ENCODE peak calls at places on chromosomes 12 and 14, in six cellular contexts. C is fibroblast of the aortic adventitia, J is epithelial cell of proximal tubule, A is PC-9, T is lower leg skin, D is uterus. Z is an unnamed sample.

GRCh38 chr14:25049127-25049558 is 804 bp downstream of the STXBP6 start:
- DNase-seq in T (peak), J (no peak), A (no peak), D (no peak), C (peak), Z (no peak)

GRCh38 chr14:92729632-92730358 is 18.6 kb downstream of the LGMN start:
- DNase-seq in C (peak), T (no peak), J (peak), D (no peak), A (peak), Z (no peak)

GRCh38 chr14:77302926-77303325 is 17.8 kb downstream of the POMT2 start:
- DNase-seq in J (no peak), D (no peak), T (no peak), A (peak), C (peak), Z (no peak)

GRCh38 chr12:127987199-127987901 is 279.6 kb upstream of the TMEM132C start:
- DNase-seq in J (no peak), D (no peak), A (no peak), T (no peak), C (peak), Z (no peak)

GRCh38 chr12:109610523-109610922 is 36.9 kb downstream of the MVK start:
- DNase-seq in D (no peak), C (no peak), J (no peak), T (no peak), A (no peak), Z (no peak)

GRCh38 chr14:22475381-22475780 is 113.6 kb downstream of the DAD1 start:
- DNase-seq in A (no peak), J (no peak), D (no peak), C (no peak), T (no peak), Z (no peak)

GRCh38 chr12:12606793-12607589 is 4.7 kb upstream of the CREBL2 start:
- DNase-seq in A (peak), D (no peak), T (no peak), C (peak), J (peak), Z (no peak)

GRCh38 chr14:69459122-69459521 is 25.4 kb upstream of the PLEKHD1 start:
- DNase-seq in C (no peak), J (no peak), A (no peak), D (no peak), T (no peak), Z (no peak)

GRCh38 chr12:57765698-57766463 is 997 bp downstream of the CYP27B1 start:
- DNase-seq in J (no peak), T (no peak), A (no peak), D (no peak), C (no peak), Z (no peak)

GRCh38 chr12:116015525-116015924 is 262.0 kb downstream of the MED13L start:
- DNase-seq in T (no peak), C (peak), J (no peak), A (no peak), D (no peak), Z (no peak)

GRCh38 chr14:22163051-22163450 is 426.0 kb downstream of the DAD1 start:
- DNase-seq in A (no peak), J (no peak), D (no peak), C (no peak), T (no peak), Z (no peak)

GRCh38 chr14:101865288-101865687 is 99.1 kb upstream of the DYNC1H1 start:
- DNase-seq in A (no peak), D (no peak), J (peak), C (no peak), T (no peak), Z (no peak)

GRCh38 chr14:69191340-69192111 is at the start of gene EXD2:
- DNase-seq in A (peak), T (peak), C (peak), D (peak), J (peak), Z (peak)

GRCh38 chr12:51480978-51481377 is 56.3 kb downstream of the SLC4A8 start:
- DNase-seq in C (no peak), A (no peak), T (no peak), J (no peak), D (no peak), Z (no peak)

GRCh38 chr14:102749833-102750775 is 27.1 kb upstream of the TRAF3 start:
- DNase-seq in J (no peak), D (no peak), A (no peak), T (no peak), C (no peak), Z (no peak)

GRCh38 chr12:21975293-21975692 is 34.1 kb upstream of the ABCC9 start:
- DNase-seq in J (no peak), C (no peak), A (no peak), T (no peak), D (no peak), Z (no peak)

GRCh38 chr12:69821441-69822204 is 3.4 kb upstream of the MYRFL start:
- DNase-seq in A (no peak), C (peak), J (no peak), T (no peak), D (no peak), Z (no peak)

GRCh38 chr12:1918875-1919236 is 404 bp upstream of the CACNA2D4 start:
- DNase-seq in A (no peak), T (peak), J (no peak), D (no peak), C (no peak), Z (no peak)

GRCh38 chr12:3655331-3655900 is 97.5 kb downstream of the CRACR2A start:
- DNase-seq in T (peak), D (no peak), J (no peak), A (no peak), C (peak), Z (no peak)

GRCh38 chr14:81784084-81784483 is 250.4 kb upstream of the SEL1L start:
- DNase-seq in T (no peak), A (no peak), D (no peak), C (no peak), J (no peak), Z (no peak)

GRCh38 chr12:91367234-91367849 is 184.7 kb upstream of the DCN start:
- DNase-seq in A (no peak), C (peak), T (no peak), D (no peak), J (no peak), Z (no peak)

GRCh38 chr14:83004456-83005006 is 1470.9 kb upstream of the SEL1L start:
- DNase-seq in J (no peak), C (no peak), T (no peak), A (no peak), D (no peak), Z (no peak)

GRCh38 chr12:69523433-69524330 is 53.5 kb downstream of the FRS2 start:
- DNase-seq in D (no peak), T (no peak), A (no peak), J (no peak), C (no peak), Z (no peak)

GRCh38 chr12:29640589-29641345 is 143.0 kb downstream of the TMTC1 start:
- DNase-seq in J (no peak), D (peak), T (no peak), C (peak), A (peak), Z (no peak)

GRCh38 chr14:60515244-60515695 is 6.3 kb downstream of the SIX6 start:
- DNase-seq in A (no peak), D (no peak), C (no peak), J (no peak), T (no peak), Z (no peak)

GRCh38 chr14:29243355-29243754 is 476.8 kb downstream of the FOXG1 start:
- DNase-seq in C (peak), A (no peak), D (no peak), J (peak), T (no peak), Z (no peak)

GRCh38 chr12:9378430-9378835 is 170.2 kb upstream of the PZP start:
- DNase-seq in D (no peak), A (no peak), T (no peak), C (no peak), J (no peak), Z (no peak)
- TF ChIP-seq CTCF in D (no peak), A (peak), T (no peak), C (peak), J (peak), Z (peak)

GRCh38 chr12:105466901-105467598 is 136.6 kb downstream of the C12orf75 start:
- DNase-seq in A (no peak), C (no peak), T (no peak), J (no peak), D (no peak), Z (no peak)
- H3K4me3 ChIP-seq in A (no peak), C (no peak), T (no peak), J (no peak), D (no peak), Z (no peak)

DNA sequence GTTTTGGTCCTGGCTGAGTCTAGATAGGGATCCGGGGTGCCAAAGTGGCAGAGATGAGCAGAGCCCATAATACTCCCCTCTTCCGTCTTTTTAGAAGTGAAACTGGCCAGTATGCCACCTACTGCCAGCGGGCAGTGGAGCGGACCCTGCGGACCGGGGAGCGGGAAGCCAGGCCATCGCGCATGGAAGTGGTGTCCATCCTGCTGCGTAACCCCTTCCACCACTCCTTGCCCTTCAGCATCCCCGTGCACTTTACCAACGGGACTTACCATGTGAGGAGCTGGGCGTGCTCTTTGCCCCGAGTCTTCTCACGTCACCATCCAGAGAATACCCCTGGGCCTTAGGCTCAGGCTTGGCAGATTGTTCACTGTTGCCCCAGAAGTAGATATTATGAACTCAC is 21.0 kb downstream of the PIGH start:
- DNase-seq in A (no peak), D (no peak), C (no peak), J (no peak), T (no peak), Z (no peak)
- TF ChIP-seq CTCF in A (no peak), D (no peak), C (no peak), J (no peak), T (no peak), Z (no peak)

DNA sequence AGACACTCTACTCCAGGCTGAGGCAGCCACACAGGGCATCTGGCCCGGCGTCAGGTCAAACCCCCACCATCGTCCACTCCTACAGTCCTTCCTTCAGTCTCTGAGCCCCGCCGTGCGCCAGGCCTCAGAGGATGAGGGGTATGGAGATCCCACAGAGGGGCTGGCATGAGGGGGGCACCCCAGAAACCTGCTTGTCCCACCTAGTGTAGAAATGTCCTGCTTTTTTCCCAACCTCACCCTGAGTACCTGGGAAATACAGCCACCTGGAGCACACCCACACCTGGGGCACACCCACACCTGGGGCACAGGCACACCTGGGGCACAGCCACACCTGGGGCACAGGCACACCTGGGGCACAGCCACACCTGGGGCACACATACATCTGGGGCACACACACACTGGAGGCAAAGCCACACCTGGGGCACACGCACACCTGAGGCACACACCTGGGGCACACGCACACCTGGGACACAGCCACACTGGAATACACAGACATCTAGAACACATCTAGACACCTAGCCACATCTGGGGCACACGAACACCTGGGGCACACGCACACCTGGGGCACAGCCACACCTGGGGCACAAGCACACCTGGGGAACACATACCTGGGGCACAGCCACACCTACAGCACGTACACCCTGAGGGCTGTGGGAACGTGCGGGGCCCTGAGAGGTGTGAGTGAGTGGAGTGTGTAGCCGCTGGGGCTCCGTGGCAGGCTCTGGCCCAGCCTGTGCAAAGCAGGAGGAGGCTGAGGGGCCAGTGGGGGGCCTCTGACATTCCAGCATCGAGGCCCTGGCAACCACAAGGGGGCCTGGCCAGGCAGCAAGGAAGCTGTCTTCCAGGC is 18.4 kb downstream of the AKT1 start:
- DNase-seq in D (no peak), J (no peak), T (no peak), C (no peak), A (no peak), Z (no peak)
- H3K4me3 ChIP-seq in D (no peak), J (no peak), T (no peak), C (no peak), A (no peak), Z (no peak)

GRCh38 chr12:121013715-121014114 is 2.6 kb downstream of the C12orf43 start:
- DNase-seq in J (no peak), D (no peak), T (no peak), C (no peak), A (no peak), Z (no peak)
- TF ChIP-seq CTCF in J (peak), D (no peak), T (no peak), C (no peak), A (no peak), Z (peak)

DNA sequence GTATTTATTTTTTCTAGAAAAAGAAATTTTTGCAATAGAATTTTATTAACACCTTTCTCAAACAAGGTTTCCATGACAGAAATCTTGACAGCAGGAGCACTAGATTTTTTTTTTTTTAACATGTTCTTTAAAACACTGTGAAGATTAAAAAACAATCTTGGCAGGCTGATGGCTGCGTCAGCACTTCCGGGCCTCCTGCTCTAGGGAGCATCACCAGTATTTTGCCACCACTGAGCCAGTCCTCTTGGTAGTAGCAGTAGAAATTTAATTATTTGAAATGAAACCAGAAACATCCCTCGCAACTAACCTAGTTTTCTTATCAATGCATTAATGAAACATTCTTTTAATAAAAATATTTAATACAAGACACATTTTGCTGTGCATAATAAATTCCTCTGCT is 99.6 kb downstream of the APAF1 start:
- DNase-seq in D (no peak), A (no peak), J (no peak), C (no peak), T (no peak), Z (no peak)
- H3K4me3 ChIP-seq in D (no peak), A (no peak), J (no peak), C (no peak), T (no peak), Z (no peak)

DNA sequence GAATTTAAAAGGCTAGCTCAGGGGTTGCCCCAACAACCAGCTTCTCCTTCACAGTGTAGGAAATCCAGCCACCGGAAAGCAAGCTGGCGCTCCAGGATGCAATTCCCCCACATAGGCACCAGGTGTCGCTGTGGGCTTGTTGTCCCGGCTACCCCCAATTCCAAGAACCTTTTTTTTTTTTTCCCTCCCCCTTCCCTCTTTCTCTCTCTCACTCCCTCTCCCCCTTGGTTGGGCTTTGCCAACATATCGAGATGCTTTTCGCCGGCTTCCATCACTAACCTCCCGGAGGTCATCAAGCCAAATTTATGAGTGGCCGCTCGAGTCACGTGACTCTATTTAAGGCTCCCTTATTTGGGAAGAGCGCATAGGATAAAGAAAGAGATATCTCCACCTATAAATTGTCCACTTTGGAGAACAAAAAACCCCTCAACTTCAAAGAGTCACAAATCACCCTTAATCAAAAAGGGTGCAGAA is at the start of gene HOXC5:
- DNase-seq in D (peak), T (peak), C (peak), A (peak), J (no peak), Z (peak)
- TF ChIP-seq CTCF in D (peak), T (no peak), C (peak), A (peak), J (peak), Z (peak)

DNA sequence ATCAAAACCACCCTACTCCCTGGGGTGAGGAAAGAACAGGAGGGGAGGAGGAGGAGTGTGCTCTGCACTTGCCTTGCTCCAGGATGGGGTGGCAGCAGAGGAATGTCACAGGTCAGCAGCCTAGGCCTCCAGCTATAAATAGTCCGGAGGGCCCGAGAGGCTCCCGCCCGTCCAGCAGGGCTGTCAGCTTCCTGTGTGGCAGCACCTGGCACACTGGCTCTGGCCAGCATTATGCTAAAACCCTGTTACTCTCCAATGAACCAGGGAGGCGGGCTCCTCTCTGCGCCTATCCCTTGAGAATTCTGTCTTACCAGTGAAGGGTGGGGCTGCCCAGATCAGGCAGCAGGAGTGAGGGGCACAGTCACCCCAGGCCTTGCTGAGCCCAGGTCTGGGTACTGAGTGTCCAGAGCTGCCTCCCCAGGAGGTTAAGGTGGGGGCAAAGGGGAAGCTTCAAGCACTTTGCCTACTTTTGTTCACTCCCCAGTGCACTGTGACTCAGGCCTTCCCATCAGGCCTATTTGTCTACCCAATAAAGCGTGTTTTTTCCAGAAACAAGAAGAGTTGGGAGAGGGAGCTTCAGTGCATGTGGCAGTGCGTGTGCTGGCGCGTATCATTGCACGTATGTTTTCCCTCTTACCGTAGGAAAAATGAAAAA is 1.1 kb upstream of the COX14 start:
- DNase-seq in T (peak), D (peak), C (peak), A (peak), J (peak), Z (no peak)
- H3K4me3 ChIP-seq in T (no peak), D (peak), C (no peak), A (peak), J (peak), Z (no peak)

GRCh38 chr12:117212563-117213190 is 22.4 kb upstream of the FBXO21 start:
- DNase-seq in C (peak), D (peak), J (peak), A (peak), T (peak), Z (peak)
- TF ChIP-seq CTCF in C (peak), D (peak), J (peak), A (peak), T (no peak), Z (peak)

Z was measured in LNCaP clone FGC.